ENCODE peak calls at places on chromosomes 13 and 19, in eight cellular contexts. One of them, this sample, is unnamed.

GRCh38 chr19:55406869-55407624 is 541 bp downstream of the UBE2S start:
- DNase-seq in lower leg skin: no peak
- DNase-seq in body of pancreas: peak; percentile 36
- DNase-seq in Panc1: no peak
- DNase-seq in upper lobe of right lung: peak; percentile 77
- DNase-seq in pancreas: peak; percentile 24
- DNase-seq in suprapubic skin: peak; percentile 77
- DNase-seq in fibroblast of lung: peak; percentile 37
- DNase-seq in this sample: no peak

GRCh38 chr13:98508280-98509074 is 68.4 kb downstream of the STK24 start:
- DNase-seq in lower leg skin: no peak
- DNase-seq in body of pancreas: no peak
- DNase-seq in Panc1: no peak
- DNase-seq in upper lobe of right lung: no peak
- DNase-seq in pancreas: no peak
- DNase-seq in suprapubic skin: no peak
- DNase-seq in fibroblast of lung: peak; percentile 87
- DNase-seq in this sample: no peak

GRCh38 chr19:36638862-36639510 is 27.7 kb downstream of the ZNF461 start:
- DNase-seq in lower leg skin: no peak
- DNase-seq in body of pancreas: no peak
- DNase-seq in Panc1: no peak
- DNase-seq in upper lobe of right lung: no peak
- DNase-seq in pancreas: no peak
- DNase-seq in suprapubic skin: no peak
- DNase-seq in fibroblast of lung: peak; percentile 8
- DNase-seq in this sample: no peak

GRCh38 chr19:8988204-8988603 is 22.0 kb downstream of the MUC16 start:
- DNase-seq in lower leg skin: no peak
- DNase-seq in body of pancreas: no peak
- DNase-seq in Panc1: no peak
- DNase-seq in upper lobe of right lung: no peak
- DNase-seq in pancreas: no peak
- DNase-seq in suprapubic skin: no peak
- DNase-seq in fibroblast of lung: no peak
- DNase-seq in this sample: no peak

GRCh38 chr13:89748716-89749115 is 1598.8 kb upstream of the MIR17HG start:
- DNase-seq in lower leg skin: no peak
- DNase-seq in body of pancreas: no peak
- DNase-seq in Panc1: no peak
- DNase-seq in upper lobe of right lung: no peak
- DNase-seq in pancreas: no peak
- DNase-seq in suprapubic skin: no peak
- DNase-seq in fibroblast of lung: no peak
- DNase-seq in this sample: no peak

GRCh38 chr13:24251525-24251924 is 57.9 kb upstream of the C1QTNF9 start:
- DNase-seq in lower leg skin: no peak
- DNase-seq in body of pancreas: no peak
- DNase-seq in Panc1: no peak
- DNase-seq in upper lobe of right lung: no peak
- DNase-seq in pancreas: no peak
- DNase-seq in suprapubic skin: no peak
- DNase-seq in fibroblast of lung: no peak
- DNase-seq in this sample: no peak

GRCh38 chr13:102517959-102518358 is 78.8 kb upstream of the TPP2 start:
- DNase-seq in lower leg skin: no peak
- DNase-seq in body of pancreas: no peak
- DNase-seq in Panc1: no peak
- DNase-seq in upper lobe of right lung: no peak
- DNase-seq in pancreas: no peak
- DNase-seq in suprapubic skin: no peak
- DNase-seq in fibroblast of lung: no peak
- DNase-seq in this sample: no peak

GRCh38 chr13:25943666-25944065 is 108.2 kb downstream of the SHISA2 start:
- DNase-seq in lower leg skin: no peak
- DNase-seq in body of pancreas: no peak
- DNase-seq in Panc1: no peak
- DNase-seq in upper lobe of right lung: no peak
- DNase-seq in pancreas: no peak
- DNase-seq in suprapubic skin: no peak
- DNase-seq in fibroblast of lung: peak; percentile 75
- DNase-seq in this sample: no peak

GRCh38 chr13:40534456-40534855 is 132.0 kb downstream of the FOXO1 start:
- DNase-seq in lower leg skin: no peak
- DNase-seq in body of pancreas: peak; percentile 81
- DNase-seq in Panc1: no peak
- DNase-seq in upper lobe of right lung: no peak
- DNase-seq in pancreas: peak; percentile 47
- DNase-seq in suprapubic skin: no peak
- DNase-seq in fibroblast of lung: peak; percentile 26
- DNase-seq in this sample: no peak

GRCh38 chr19:6239401-6239844 is 40.4 kb downstream of the MLLT1 start:
- DNase-seq in lower leg skin: no peak
- DNase-seq in body of pancreas: peak; percentile 42
- DNase-seq in Panc1: no peak
- DNase-seq in upper lobe of right lung: peak; percentile 64
- DNase-seq in pancreas: no peak
- DNase-seq in suprapubic skin: no peak
- DNase-seq in fibroblast of lung: no peak
- DNase-seq in this sample: peak; percentile 81

GRCh38 chr19:12364391-12365093 is 941 bp downstream of the ZNF442 start:
- DNase-seq in lower leg skin: peak; percentile 17
- DNase-seq in body of pancreas: peak; percentile 30
- DNase-seq in Panc1: no peak
- DNase-seq in upper lobe of right lung: peak; percentile 68
- DNase-seq in pancreas: peak; percentile 20
- DNase-seq in suprapubic skin: peak; percentile 66
- DNase-seq in fibroblast of lung: peak; percentile 6
- DNase-seq in this sample: no peak

GRCh38 chr13:29713841-29714240 is 118.4 kb upstream of the SLC7A1 start:
- DNase-seq in lower leg skin: no peak
- DNase-seq in body of pancreas: no peak
- DNase-seq in Panc1: no peak
- DNase-seq in upper lobe of right lung: no peak
- DNase-seq in pancreas: no peak
- DNase-seq in suprapubic skin: no peak
- DNase-seq in fibroblast of lung: peak; percentile 42
- DNase-seq in this sample: no peak

GRCh38 chr13:44934724-44935123 is 54.5 kb downstream of the NUFIP1 start:
- DNase-seq in lower leg skin: no peak
- DNase-seq in body of pancreas: no peak
- DNase-seq in Panc1: no peak
- DNase-seq in upper lobe of right lung: no peak
- DNase-seq in pancreas: no peak
- DNase-seq in suprapubic skin: no peak
- DNase-seq in fibroblast of lung: peak; percentile 49
- DNase-seq in this sample: no peak

GRCh38 chr13:96940961-96941360 is 53.3 kb downstream of the OXGR1 start:
- DNase-seq in lower leg skin: no peak
- DNase-seq in body of pancreas: no peak
- DNase-seq in Panc1: no peak
- DNase-seq in upper lobe of right lung: no peak
- DNase-seq in pancreas: no peak
- DNase-seq in suprapubic skin: no peak
- DNase-seq in fibroblast of lung: no peak
- DNase-seq in this sample: no peak

GRCh38 chr13:99656092-99656745 is 154.9 kb downstream of the TM9SF2 start:
- DNase-seq in lower leg skin: peak; percentile 75
- DNase-seq in body of pancreas: peak; percentile 88
- DNase-seq in Panc1: peak; percentile 61
- DNase-seq in upper lobe of right lung: no peak
- DNase-seq in pancreas: peak; percentile 55
- DNase-seq in suprapubic skin: peak; percentile 80
- DNase-seq in fibroblast of lung: peak; percentile 77
- DNase-seq in this sample: no peak
- TF ChIP-seq CTCF in lower leg skin: no peak
- TF ChIP-seq CTCF in body of pancreas: peak; percentile 87
- TF ChIP-seq CTCF in Panc1: peak; percentile 78
- TF ChIP-seq CTCF in upper lobe of right lung: peak; percentile 88
- TF ChIP-seq CTCF in pancreas: peak; percentile 85
- TF ChIP-seq CTCF in suprapubic skin: peak; percentile 87
- TF ChIP-seq CTCF in fibroblast of lung: peak; percentile 90
- TF ChIP-seq CTCF in this sample: peak; percentile 94

GRCh38 chr19:51931921-51932320 is 4.6 kb downstream of the ZNF613 start:
- DNase-seq in lower leg skin: no peak
- DNase-seq in body of pancreas: no peak
- DNase-seq in Panc1: no peak
- DNase-seq in upper lobe of right lung: no peak
- DNase-seq in pancreas: no peak
- DNase-seq in suprapubic skin: no peak
- DNase-seq in fibroblast of lung: no peak
- DNase-seq in this sample: no peak

GRCh38 chr19:51926426-51926783 is 867 bp upstream of the ZNF613 start:
- DNase-seq in lower leg skin: no peak
- DNase-seq in body of pancreas: no peak
- DNase-seq in Panc1: no peak
- DNase-seq in upper lobe of right lung: no peak
- DNase-seq in pancreas: no peak
- DNase-seq in suprapubic skin: no peak
- DNase-seq in fibroblast of lung: no peak
- DNase-seq in this sample: no peak

GRCh38 chr19:51927859-51928258 is 587 bp downstream of the ZNF613 start:
- DNase-seq in lower leg skin: no peak
- DNase-seq in body of pancreas: no peak
- DNase-seq in Panc1: no peak
- DNase-seq in upper lobe of right lung: no peak
- DNase-seq in pancreas: no peak
- DNase-seq in suprapubic skin: no peak
- DNase-seq in fibroblast of lung: no peak
- DNase-seq in this sample: no peak

GRCh38 chr19:51921949-51922348 is 5.3 kb upstream of the ZNF613 start:
- DNase-seq in lower leg skin: no peak
- DNase-seq in body of pancreas: no peak
- DNase-seq in Panc1: no peak
- DNase-seq in upper lobe of right lung: no peak
- DNase-seq in pancreas: no peak
- DNase-seq in suprapubic skin: no peak
- DNase-seq in fibroblast of lung: no peak
- DNase-seq in this sample: no peak

DNA sequence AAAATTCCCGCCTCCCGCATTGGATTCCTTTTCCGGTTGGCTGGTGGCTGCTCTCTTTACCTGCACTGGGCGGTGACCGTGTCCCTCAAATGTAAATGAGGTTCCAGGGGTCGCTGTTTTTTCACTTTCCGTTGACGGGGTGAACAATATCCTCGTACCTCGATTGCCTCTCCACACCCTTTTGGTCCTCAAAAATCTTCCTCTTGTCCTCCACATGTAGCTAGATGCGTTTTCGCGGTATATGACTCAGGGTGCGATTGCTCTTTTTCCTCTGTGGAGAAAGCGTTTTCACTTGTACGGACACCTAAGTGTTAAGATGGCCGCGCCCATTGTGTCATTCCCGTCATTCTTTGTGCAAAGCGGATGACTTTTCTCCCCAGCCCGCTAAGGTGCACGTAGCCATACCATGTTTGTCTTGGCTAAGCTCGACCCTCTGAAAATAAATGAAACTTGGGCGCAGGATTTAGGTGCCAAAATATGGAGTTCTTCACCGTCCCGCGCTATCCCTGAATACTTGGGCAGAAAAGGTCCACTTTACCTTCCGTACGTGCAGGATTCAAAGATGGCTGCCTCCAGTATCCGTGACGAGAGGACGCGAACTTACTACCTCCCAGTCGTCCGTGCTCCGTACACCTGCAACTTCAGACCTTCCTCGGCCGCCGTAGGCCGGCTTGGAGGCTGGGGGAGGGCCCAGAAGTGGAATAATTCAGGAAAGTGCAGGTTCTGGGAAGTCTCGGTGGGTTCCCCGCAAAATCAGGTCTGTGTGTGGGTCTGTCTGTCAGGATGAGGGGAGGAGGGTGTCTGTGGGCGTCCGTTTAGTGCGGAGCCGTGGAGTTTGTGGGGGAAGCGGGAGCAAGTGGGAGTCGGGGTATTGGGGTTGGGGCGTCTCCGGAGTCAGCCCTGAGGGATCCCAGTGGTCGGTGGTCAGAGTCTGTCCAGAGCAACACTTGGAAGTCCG is at the start of gene ZNF613:
- DNase-seq in lower leg skin: peak; percentile 86
- DNase-seq in body of pancreas: peak; percentile 92
- DNase-seq in Panc1: peak; percentile 86
- DNase-seq in upper lobe of right lung: peak; percentile 93
- DNase-seq in pancreas: peak; percentile 93
- DNase-seq in suprapubic skin: peak; percentile 85
- DNase-seq in fibroblast of lung: peak; percentile 97
- DNase-seq in this sample: no peak
- TF ChIP-seq CTCF in lower leg skin: no peak
- TF ChIP-seq CTCF in body of pancreas: peak; percentile 67
- TF ChIP-seq CTCF in Panc1: peak; percentile 45
- TF ChIP-seq CTCF in upper lobe of right lung: peak; percentile 13
- TF ChIP-seq CTCF in pancreas: no peak
- TF ChIP-seq CTCF in suprapubic skin: peak; percentile 8
- TF ChIP-seq CTCF in fibroblast of lung: no peak
- TF ChIP-seq CTCF in this sample: peak; percentile 72

DNA sequence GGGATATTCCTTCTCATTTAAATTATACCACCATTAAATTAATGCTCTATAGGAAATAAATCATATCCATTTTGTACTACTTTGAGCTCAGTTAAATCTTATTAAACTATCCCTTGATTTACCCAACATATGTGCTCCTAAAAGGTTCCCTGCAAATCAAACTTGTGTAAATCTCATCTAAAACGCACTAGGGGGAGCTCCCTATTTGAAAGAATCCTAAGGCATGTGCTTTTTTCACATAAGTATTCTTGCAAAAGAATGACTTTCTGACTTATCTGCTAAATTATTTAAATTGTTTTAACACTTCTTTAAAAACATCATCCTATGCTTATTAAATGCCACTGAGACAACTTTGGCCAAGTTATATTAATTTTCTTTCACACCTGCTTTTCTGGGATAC is 7.9 kb downstream of the INTS6 start:
- DNase-seq in lower leg skin: no peak
- DNase-seq in body of pancreas: no peak
- DNase-seq in Panc1: no peak
- DNase-seq in upper lobe of right lung: no peak
- DNase-seq in pancreas: no peak
- DNase-seq in suprapubic skin: no peak
- DNase-seq in fibroblast of lung: peak; percentile 81
- DNase-seq in this sample: no peak
- TF ChIP-seq CTCF in lower leg skin: no peak
- TF ChIP-seq CTCF in body of pancreas: peak; percentile 36
- TF ChIP-seq CTCF in Panc1: peak; percentile 22
- TF ChIP-seq CTCF in upper lobe of right lung: peak; percentile 19
- TF ChIP-seq CTCF in pancreas: no peak
- TF ChIP-seq CTCF in suprapubic skin: no peak
- TF ChIP-seq CTCF in fibroblast of lung: peak; percentile 38
- TF ChIP-seq CTCF in this sample: peak; percentile 78

DNA sequence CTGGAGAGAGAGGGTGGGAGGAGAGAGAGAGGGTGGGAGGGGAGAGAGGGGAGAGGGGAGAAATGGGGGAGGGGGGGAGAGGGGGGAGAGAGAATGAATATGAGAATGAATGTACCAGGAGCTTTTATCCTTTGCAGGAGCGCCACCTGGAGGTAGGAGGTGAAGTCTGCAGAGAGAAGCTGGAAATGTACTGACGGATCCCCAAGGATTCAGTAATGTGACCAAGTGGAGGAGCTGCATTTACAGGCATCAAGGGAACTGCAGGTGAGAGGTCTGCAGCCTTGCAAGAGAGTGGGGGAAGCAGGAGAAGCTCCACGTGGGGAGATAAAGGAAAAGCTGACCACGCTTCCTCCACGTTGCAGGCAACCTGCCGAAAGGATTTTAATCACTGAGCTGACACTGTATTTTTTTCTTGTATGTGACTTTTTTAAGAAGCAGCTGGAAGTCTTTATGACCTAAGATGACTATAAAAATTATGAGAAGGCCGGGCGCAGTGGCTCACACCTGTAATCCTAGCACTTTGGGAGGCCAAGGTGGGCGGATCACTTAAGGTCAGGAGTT is 33.7 kb downstream of the VSTM1 start:
- DNase-seq in lower leg skin: peak; percentile 43
- DNase-seq in body of pancreas: peak; percentile 62
- DNase-seq in Panc1: no peak
- DNase-seq in upper lobe of right lung: no peak
- DNase-seq in pancreas: peak; percentile 25
- DNase-seq in suprapubic skin: no peak
- DNase-seq in fibroblast of lung: peak; percentile 58
- DNase-seq in this sample: no peak
- TF ChIP-seq CTCF in lower leg skin: no peak
- TF ChIP-seq CTCF in body of pancreas: peak; percentile 48
- TF ChIP-seq CTCF in Panc1: peak; percentile 88
- TF ChIP-seq CTCF in upper lobe of right lung: peak; percentile 64
- TF ChIP-seq CTCF in pancreas: no peak
- TF ChIP-seq CTCF in suprapubic skin: peak; percentile 66
- TF ChIP-seq CTCF in fibroblast of lung: peak; percentile 72
- TF ChIP-seq CTCF in this sample: peak; percentile 75

This sample was measured in chondrocyte.